ENCODE peak calls at places on chromosomes 12 and 14, in ten cellular contexts. One of them, this sample, is unnamed.

GRCh38 chr12:62977419-62977818 is 42.5 kb upstream of the PPM1H start:
- DNase-seq in thoracic aorta: no peak
- DNase-seq in cardiac fibroblast: no peak
- DNase-seq in AG10803: peak
- DNase-seq in neural crest cell: no peak
- DNase-seq in HepG2: no peak
- DNase-seq in heart left ventricle: no peak
- DNase-seq in astrocyte of the cerebellum: no peak
- DNase-seq in A549: peak
- DNase-seq in fibroblast of the aortic adventitia: no peak
- DNase-seq in this sample: no peak

GRCh38 chr14:100037351-100037750 is 27.9 kb upstream of the EVL start:
- DNase-seq in fibroblast of the aortic adventitia: peak
- DNase-seq in HepG2: no peak
- DNase-seq in cardiac fibroblast: peak
- DNase-seq in heart left ventricle: no peak
- DNase-seq in astrocyte of the cerebellum: no peak
- DNase-seq in A549: no peak
- DNase-seq in neural crest cell: no peak
- DNase-seq in thoracic aorta: no peak
- DNase-seq in AG10803: peak
- DNase-seq in this sample: no peak

GRCh38 chr14:101062065-101062450 is 158.5 kb upstream of the RTL1 start:
- DNase-seq in cardiac fibroblast: no peak
- DNase-seq in HepG2: no peak
- DNase-seq in fibroblast of the aortic adventitia: no peak
- DNase-seq in thoracic aorta: no peak
- DNase-seq in astrocyte of the cerebellum: no peak
- DNase-seq in A549: no peak
- DNase-seq in heart left ventricle: no peak
- DNase-seq in neural crest cell: peak
- DNase-seq in AG10803: no peak
- DNase-seq in this sample: no peak

GRCh38 chr12:90090929-90091651 is 382.5 kb upstream of the ATP2B1 start:
- DNase-seq in heart left ventricle: peak
- DNase-seq in thoracic aorta: peak
- DNase-seq in neural crest cell: no peak
- DNase-seq in AG10803: peak
- DNase-seq in astrocyte of the cerebellum: peak
- DNase-seq in fibroblast of the aortic adventitia: peak
- DNase-seq in A549: peak
- DNase-seq in HepG2: no peak
- DNase-seq in cardiac fibroblast: peak
- DNase-seq in this sample: no peak

GRCh38 chr14:60757617-60758016 is 23.1 kb downstream of the MNAT1 start:
- DNase-seq in A549: no peak
- DNase-seq in fibroblast of the aortic adventitia: peak
- DNase-seq in heart left ventricle: no peak
- DNase-seq in AG10803: peak
- DNase-seq in neural crest cell: no peak
- DNase-seq in HepG2: no peak
- DNase-seq in cardiac fibroblast: peak
- DNase-seq in thoracic aorta: no peak
- DNase-seq in astrocyte of the cerebellum: no peak
- DNase-seq in this sample: no peak

GRCh38 chr14:90373887-90374286 is 22.9 kb upstream of the CALM1 start:
- DNase-seq in fibroblast of the aortic adventitia: no peak
- DNase-seq in neural crest cell: no peak
- DNase-seq in thoracic aorta: no peak
- DNase-seq in A549: no peak
- DNase-seq in AG10803: no peak
- DNase-seq in astrocyte of the cerebellum: no peak
- DNase-seq in cardiac fibroblast: peak
- DNase-seq in heart left ventricle: no peak
- DNase-seq in HepG2: no peak
- DNase-seq in this sample: no peak

GRCh38 chr12:3207858-3208257 is 130.7 kb downstream of the TSPAN9 start:
- DNase-seq in AG10803: no peak
- DNase-seq in heart left ventricle: no peak
- DNase-seq in astrocyte of the cerebellum: no peak
- DNase-seq in fibroblast of the aortic adventitia: no peak
- DNase-seq in HepG2: peak
- DNase-seq in A549: peak
- DNase-seq in cardiac fibroblast: no peak
- DNase-seq in neural crest cell: no peak
- DNase-seq in thoracic aorta: no peak
- DNase-seq in this sample: no peak

GRCh38 chr12:113273053-113273725 is 51.9 kb downstream of the TPCN1 start:
- DNase-seq in HepG2: no peak
- DNase-seq in neural crest cell: no peak
- DNase-seq in heart left ventricle: no peak
- DNase-seq in astrocyte of the cerebellum: no peak
- DNase-seq in cardiac fibroblast: peak
- DNase-seq in thoracic aorta: no peak
- DNase-seq in fibroblast of the aortic adventitia: no peak
- DNase-seq in A549: no peak
- DNase-seq in AG10803: peak
- DNase-seq in this sample: no peak

GRCh38 chr12:123150804-123151678 is at the start of gene PITPNM2:
- DNase-seq in HepG2: no peak
- DNase-seq in fibroblast of the aortic adventitia: peak
- DNase-seq in neural crest cell: peak
- DNase-seq in AG10803: peak
- DNase-seq in astrocyte of the cerebellum: no peak
- DNase-seq in A549: peak
- DNase-seq in cardiac fibroblast: peak
- DNase-seq in heart left ventricle: peak
- DNase-seq in thoracic aorta: no peak
- DNase-seq in this sample: peak

GRCh38 chr14:56829151-56829550 is 18.9 kb upstream of the OTX2 start:
- DNase-seq in astrocyte of the cerebellum: no peak
- DNase-seq in heart left ventricle: no peak
- DNase-seq in thoracic aorta: no peak
- DNase-seq in neural crest cell: no peak
- DNase-seq in cardiac fibroblast: no peak
- DNase-seq in AG10803: no peak
- DNase-seq in A549: no peak
- DNase-seq in HepG2: no peak
- DNase-seq in fibroblast of the aortic adventitia: no peak
- DNase-seq in this sample: no peak

GRCh38 chr12:49188205-49188915 is 520 bp downstream of the TUBA1A start:
- DNase-seq in astrocyte of the cerebellum: no peak
- DNase-seq in fibroblast of the aortic adventitia: peak
- DNase-seq in HepG2: peak
- DNase-seq in AG10803: peak
- DNase-seq in cardiac fibroblast: peak
- DNase-seq in heart left ventricle: peak
- DNase-seq in neural crest cell: peak
- DNase-seq in A549: peak
- DNase-seq in thoracic aorta: peak
- DNase-seq in this sample: peak

GRCh38 chr12:6961278-6961694 is 9.2 kb downstream of the PHB2 start:
- DNase-seq in AG10803: peak
- DNase-seq in HepG2: no peak
- DNase-seq in cardiac fibroblast: peak
- DNase-seq in thoracic aorta: no peak
- DNase-seq in astrocyte of the cerebellum: no peak
- DNase-seq in fibroblast of the aortic adventitia: no peak
- DNase-seq in A549: no peak
- DNase-seq in neural crest cell: no peak
- DNase-seq in heart left ventricle: peak
- DNase-seq in this sample: no peak

GRCh38 chr12:56905852-56906251 is 28.4 kb downstream of the SDR9C7 start:
- DNase-seq in A549: no peak
- DNase-seq in heart left ventricle: no peak
- DNase-seq in astrocyte of the cerebellum: no peak
- DNase-seq in AG10803: no peak
- DNase-seq in neural crest cell: no peak
- DNase-seq in cardiac fibroblast: no peak
- DNase-seq in thoracic aorta: no peak
- DNase-seq in fibroblast of the aortic adventitia: no peak
- DNase-seq in HepG2: no peak
- DNase-seq in this sample: no peak

GRCh38 chr12:48857278-48857994 is 5.5 kb upstream of the DDX23 start:
- DNase-seq in neural crest cell: no peak
- DNase-seq in cardiac fibroblast: no peak
- DNase-seq in heart left ventricle: no peak
- DNase-seq in HepG2: no peak
- DNase-seq in AG10803: no peak
- DNase-seq in A549: no peak
- DNase-seq in thoracic aorta: no peak
- DNase-seq in astrocyte of the cerebellum: no peak
- DNase-seq in fibroblast of the aortic adventitia: no peak
- DNase-seq in this sample: no peak

GRCh38 chr12:131164096-131164872 is 210.6 kb downstream of the ADGRD1 start:
- DNase-seq in astrocyte of the cerebellum: no peak
- DNase-seq in neural crest cell: no peak
- DNase-seq in cardiac fibroblast: no peak
- DNase-seq in HepG2: no peak
- DNase-seq in thoracic aorta: no peak
- DNase-seq in fibroblast of the aortic adventitia: no peak
- DNase-seq in AG10803: no peak
- DNase-seq in A549: peak
- DNase-seq in heart left ventricle: no peak
- DNase-seq in this sample: no peak

GRCh38 chr14:95196268-95196667 is 38.9 kb upstream of the DICER1 start:
- DNase-seq in heart left ventricle: no peak
- DNase-seq in astrocyte of the cerebellum: no peak
- DNase-seq in fibroblast of the aortic adventitia: peak
- DNase-seq in AG10803: no peak
- DNase-seq in cardiac fibroblast: no peak
- DNase-seq in neural crest cell: no peak
- DNase-seq in A549: peak
- DNase-seq in thoracic aorta: no peak
- DNase-seq in HepG2: peak
- DNase-seq in this sample: no peak

GRCh38 chr14:68927956-68928675 is 51.0 kb downstream of the ACTN1 start:
- DNase-seq in AG10803: no peak
- DNase-seq in astrocyte of the cerebellum: no peak
- DNase-seq in neural crest cell: no peak
- DNase-seq in cardiac fibroblast: no peak
- DNase-seq in HepG2: no peak
- DNase-seq in fibroblast of the aortic adventitia: no peak
- DNase-seq in heart left ventricle: no peak
- DNase-seq in A549: no peak
- DNase-seq in thoracic aorta: no peak
- DNase-seq in this sample: no peak

GRCh38 chr12:115261691-115262398 is 577.9 kb upstream of the TBX3 start:
- DNase-seq in thoracic aorta: no peak
- DNase-seq in neural crest cell: no peak
- DNase-seq in heart left ventricle: no peak
- DNase-seq in A549: peak
- DNase-seq in cardiac fibroblast: peak
- DNase-seq in astrocyte of the cerebellum: no peak
- DNase-seq in fibroblast of the aortic adventitia: peak
- DNase-seq in AG10803: no peak
- DNase-seq in HepG2: peak
- DNase-seq in this sample: no peak

GRCh38 chr14:104203071-104203425 is 64.7 kb downstream of the KIF26A start:
- DNase-seq in cardiac fibroblast: no peak
- DNase-seq in AG10803: no peak
- DNase-seq in fibroblast of the aortic adventitia: no peak
- DNase-seq in astrocyte of the cerebellum: no peak
- DNase-seq in heart left ventricle: no peak
- DNase-seq in thoracic aorta: no peak
- DNase-seq in HepG2: no peak
- DNase-seq in neural crest cell: no peak
- DNase-seq in A549: no peak
- DNase-seq in this sample: no peak

GRCh38 chr14:21539154-21539940 is 13.2 kb upstream of the SALL2 start:
- DNase-seq in astrocyte of the cerebellum: no peak
- DNase-seq in A549: no peak
- DNase-seq in heart left ventricle: no peak
- DNase-seq in neural crest cell: no peak
- DNase-seq in cardiac fibroblast: no peak
- DNase-seq in fibroblast of the aortic adventitia: no peak
- DNase-seq in AG10803: no peak
- DNase-seq in HepG2: no peak
- DNase-seq in thoracic aorta: no peak
- DNase-seq in this sample: no peak
- TF ChIP-seq CTCF in astrocyte of the cerebellum: no peak
- TF ChIP-seq CTCF in A549: no peak
- TF ChIP-seq CTCF in heart left ventricle: no peak
- TF ChIP-seq CTCF in neural crest cell: no peak
- TF ChIP-seq CTCF in cardiac fibroblast: no peak
- TF ChIP-seq CTCF in fibroblast of the aortic adventitia: no peak
- TF ChIP-seq CTCF in AG10803: no peak
- TF ChIP-seq CTCF in HepG2: no peak
- TF ChIP-seq CTCF in thoracic aorta: no peak
- TF ChIP-seq CTCF in this sample: no peak

DNA sequence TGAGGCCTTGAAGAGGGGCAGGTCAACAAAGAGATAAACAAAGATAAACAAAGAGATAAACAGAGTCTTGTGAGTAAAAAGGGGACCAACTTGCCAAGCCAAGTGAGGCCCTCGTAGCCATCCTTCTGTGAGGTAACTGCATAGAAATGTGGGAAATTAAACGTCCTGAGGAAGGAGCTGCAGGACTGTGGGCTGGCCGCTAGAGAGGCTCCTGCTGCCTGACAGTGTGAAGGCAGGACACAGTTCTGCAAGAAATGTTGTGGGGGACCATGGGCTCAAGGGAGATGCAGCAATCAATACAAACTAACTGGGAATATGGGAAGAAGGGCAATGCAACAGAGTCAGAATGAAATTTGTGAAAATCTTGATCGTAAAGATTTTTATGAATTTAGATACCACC is 91.9 kb downstream of the SLC8A3 start:
- DNase-seq in HepG2: peak
- DNase-seq in heart left ventricle: no peak
- DNase-seq in AG10803: no peak
- DNase-seq in cardiac fibroblast: peak
- DNase-seq in A549: peak
- DNase-seq in thoracic aorta: no peak
- DNase-seq in astrocyte of the cerebellum: no peak
- DNase-seq in fibroblast of the aortic adventitia: no peak
- DNase-seq in neural crest cell: peak
- DNase-seq in this sample: peak
- TF ChIP-seq CTCF in HepG2: peak
- TF ChIP-seq CTCF in heart left ventricle: no peak
- TF ChIP-seq CTCF in AG10803: peak
- TF ChIP-seq CTCF in cardiac fibroblast: peak
- TF ChIP-seq CTCF in A549: no peak
- TF ChIP-seq CTCF in thoracic aorta: no peak
- TF ChIP-seq CTCF in astrocyte of the cerebellum: peak
- TF ChIP-seq CTCF in fibroblast of the aortic adventitia: peak
- TF ChIP-seq CTCF in neural crest cell: peak
- TF ChIP-seq CTCF in this sample: peak

GRCh38 chr12:100163416-100164152 is 20.9 kb upstream of the BLTP3B start:
- DNase-seq in A549: peak
- DNase-seq in fibroblast of the aortic adventitia: peak
- DNase-seq in heart left ventricle: peak
- DNase-seq in thoracic aorta: peak
- DNase-seq in neural crest cell: peak
- DNase-seq in astrocyte of the cerebellum: no peak
- DNase-seq in HepG2: no peak
- DNase-seq in cardiac fibroblast: peak
- DNase-seq in AG10803: peak
- DNase-seq in this sample: peak
- TF ChIP-seq CTCF in A549: no peak
- TF ChIP-seq CTCF in fibroblast of the aortic adventitia: peak
- TF ChIP-seq CTCF in heart left ventricle: peak
- TF ChIP-seq CTCF in thoracic aorta: peak
- TF ChIP-seq CTCF in neural crest cell: peak
- TF ChIP-seq CTCF in astrocyte of the cerebellum: no peak
- TF ChIP-seq CTCF in HepG2: no peak
- TF ChIP-seq CTCF in cardiac fibroblast: peak
- TF ChIP-seq CTCF in AG10803: peak
- TF ChIP-seq CTCF in this sample: no peak

GRCh38 chr14:50260511-50260910 is 29.1 kb upstream of the SOS2 start:
- DNase-seq in A549: peak
- DNase-seq in fibroblast of the aortic adventitia: peak
- DNase-seq in astrocyte of the cerebellum: peak
- DNase-seq in thoracic aorta: no peak
- DNase-seq in heart left ventricle: no peak
- DNase-seq in neural crest cell: no peak
- DNase-seq in AG10803: peak
- DNase-seq in cardiac fibroblast: peak
- DNase-seq in HepG2: peak
- DNase-seq in this sample: peak
- TF ChIP-seq CTCF in A549: peak
- TF ChIP-seq CTCF in fibroblast of the aortic adventitia: peak
- TF ChIP-seq CTCF in astrocyte of the cerebellum: peak
- TF ChIP-seq CTCF in thoracic aorta: peak
- TF ChIP-seq CTCF in heart left ventricle: peak
- TF ChIP-seq CTCF in neural crest cell: peak
- TF ChIP-seq CTCF in AG10803: peak
- TF ChIP-seq CTCF in cardiac fibroblast: peak
- TF ChIP-seq CTCF in HepG2: peak
- TF ChIP-seq CTCF in this sample: peak